ENCODE peak calls at places on chromosomes 1 and 21, in six cellular contexts. One of them, this sample, is unnamed.

GRCh38 chr1:5915587-5916571 is 76.3 kb downstream of the NPHP4 start:
- DNase-seq in mesothelial cell of epicardium: no peak
- DNase-seq in RWPE2: no peak
- DNase-seq in body of pancreas: no peak
- DNase-seq in HFFc6: peak
- DNase-seq in stomach: no peak
- DNase-seq in this sample: peak

GRCh38 chr1:62325696-62326095 is 6.5 kb upstream of the KANK4 start:
- DNase-seq in HFFc6: peak
- DNase-seq in RWPE2: no peak
- DNase-seq in body of pancreas: no peak
- DNase-seq in stomach: no peak
- DNase-seq in mesothelial cell of epicardium: no peak
- DNase-seq in this sample: no peak

GRCh38 chr1:175145899-175146298 is 46.7 kb downstream of the KIAA0040 start:
- DNase-seq in HFFc6: no peak
- DNase-seq in stomach: no peak
- DNase-seq in body of pancreas: no peak
- DNase-seq in RWPE2: no peak
- DNase-seq in mesothelial cell of epicardium: no peak
- DNase-seq in this sample: no peak

GRCh38 chr1:27398405-27399149 is 6.2 kb downstream of the GPR3 start:
- DNase-seq in RWPE2: no peak
- DNase-seq in mesothelial cell of epicardium: no peak
- DNase-seq in stomach: no peak
- DNase-seq in HFFc6: no peak
- DNase-seq in body of pancreas: no peak
- DNase-seq in this sample: no peak

GRCh38 chr1:205355054-205355453 is 1.7 kb downstream of the KLHDC8A start:
- DNase-seq in RWPE2: no peak
- DNase-seq in mesothelial cell of epicardium: no peak
- DNase-seq in stomach: peak
- DNase-seq in HFFc6: no peak
- DNase-seq in body of pancreas: peak
- DNase-seq in this sample: no peak

GRCh38 chr1:247358920-247359319 is 27.3 kb upstream of the ZNF496 start:
- DNase-seq in body of pancreas: no peak
- DNase-seq in HFFc6: no peak
- DNase-seq in RWPE2: no peak
- DNase-seq in stomach: no peak
- DNase-seq in mesothelial cell of epicardium: no peak
- DNase-seq in this sample: no peak

GRCh38 chr1:145872421-145872891 is 13.2 kb downstream of the ANKRD35 start:
- DNase-seq in mesothelial cell of epicardium: no peak
- DNase-seq in stomach: peak
- DNase-seq in HFFc6: no peak
- DNase-seq in body of pancreas: no peak
- DNase-seq in RWPE2: no peak
- DNase-seq in this sample: no peak

GRCh38 chr1:77051406-77051805 is 167.8 kb downstream of the PIGK start:
- DNase-seq in mesothelial cell of epicardium: no peak
- DNase-seq in HFFc6: no peak
- DNase-seq in body of pancreas: no peak
- DNase-seq in RWPE2: no peak
- DNase-seq in stomach: no peak
- DNase-seq in this sample: no peak

GRCh38 chr1:113396585-113396984 is 6.3 kb downstream of the MAGI3 start:
- DNase-seq in stomach: no peak
- DNase-seq in mesothelial cell of epicardium: no peak
- DNase-seq in body of pancreas: no peak
- DNase-seq in HFFc6: peak
- DNase-seq in RWPE2: no peak
- DNase-seq in this sample: no peak

GRCh38 chr1:87894041-87894440 is 565.4 kb downstream of the LMO4 start:
- DNase-seq in stomach: no peak
- DNase-seq in HFFc6: no peak
- DNase-seq in RWPE2: no peak
- DNase-seq in body of pancreas: no peak
- DNase-seq in mesothelial cell of epicardium: no peak
- DNase-seq in this sample: no peak

GRCh38 chr1:110610741-110611286 is 4.7 kb upstream of the KCNA2 start:
- DNase-seq in HFFc6: no peak
- DNase-seq in stomach: no peak
- DNase-seq in mesothelial cell of epicardium: no peak
- DNase-seq in RWPE2: peak
- DNase-seq in body of pancreas: no peak
- DNase-seq in this sample: no peak

GRCh38 chr1:225143001-225143400 is 213.5 kb downstream of the DNAH14 start:
- DNase-seq in body of pancreas: no peak
- DNase-seq in stomach: no peak
- DNase-seq in HFFc6: no peak
- DNase-seq in RWPE2: no peak
- DNase-seq in mesothelial cell of epicardium: no peak
- DNase-seq in this sample: no peak

GRCh38 chr1:94971491-94971924 is 44.6 kb upstream of the CNN3 start:
- DNase-seq in HFFc6: peak
- DNase-seq in stomach: no peak
- DNase-seq in RWPE2: no peak
- DNase-seq in mesothelial cell of epicardium: no peak
- DNase-seq in body of pancreas: no peak
- DNase-seq in this sample: no peak

GRCh38 chr1:228282329-228283042 is 74.6 kb downstream of the OBSCN start:
- DNase-seq in body of pancreas: no peak
- DNase-seq in stomach: peak
- DNase-seq in mesothelial cell of epicardium: peak
- DNase-seq in HFFc6: no peak
- DNase-seq in RWPE2: peak
- DNase-seq in this sample: no peak

GRCh38 chr21:46097826-46098286 is at the start of gene COL6A2:
- DNase-seq in body of pancreas: peak
- DNase-seq in RWPE2: peak
- DNase-seq in stomach: peak
- DNase-seq in HFFc6: no peak
- DNase-seq in mesothelial cell of epicardium: peak
- DNase-seq in this sample: peak

GRCh38 chr1:85936470-85936869 is 220.1 kb downstream of the COL24A1 start:
- DNase-seq in body of pancreas: no peak
- DNase-seq in mesothelial cell of epicardium: no peak
- DNase-seq in HFFc6: no peak
- DNase-seq in stomach: no peak
- DNase-seq in RWPE2: no peak
- DNase-seq in this sample: no peak

GRCh38 chr21:20661745-20662470 is 336.3 kb upstream of the NCAM2 start:
- DNase-seq in HFFc6: no peak
- DNase-seq in body of pancreas: no peak
- DNase-seq in stomach: no peak
- DNase-seq in RWPE2: no peak
- DNase-seq in mesothelial cell of epicardium: no peak
- DNase-seq in this sample: no peak

GRCh38 chr1:184283999-184284398 is 102.8 kb upstream of the C1orf21 start:
- DNase-seq in stomach: no peak
- DNase-seq in mesothelial cell of epicardium: no peak
- DNase-seq in body of pancreas: no peak
- DNase-seq in HFFc6: peak
- DNase-seq in RWPE2: no peak
- DNase-seq in this sample: no peak

GRCh38 chr1:211126622-211127021 is 7.3 kb downstream of the KCNH1 start:
- DNase-seq in mesothelial cell of epicardium: no peak
- DNase-seq in body of pancreas: no peak
- DNase-seq in HFFc6: peak
- DNase-seq in stomach: no peak
- DNase-seq in RWPE2: no peak
- DNase-seq in this sample: no peak

GRCh38 chr1:175481126-175482071 is 262.0 kb downstream of the TNR start:
- DNase-seq in HFFc6: no peak
- DNase-seq in RWPE2: no peak
- DNase-seq in mesothelial cell of epicardium: no peak
- DNase-seq in stomach: no peak
- DNase-seq in body of pancreas: no peak
- DNase-seq in this sample: no peak

GRCh38 chr21:43308101-43308500 is 118.8 kb downstream of the SIK1 start:
- DNase-seq in mesothelial cell of epicardium: no peak
- DNase-seq in HFFc6: no peak
- DNase-seq in stomach: no peak
- DNase-seq in RWPE2: peak
- DNase-seq in body of pancreas: no peak
- DNase-seq in this sample: no peak

GRCh38 chr1:31931241-31932225 is 6.6 kb downstream of the PTP4A2 start:
- DNase-seq in body of pancreas: no peak
- DNase-seq in HFFc6: peak
- DNase-seq in stomach: no peak
- DNase-seq in RWPE2: no peak
- DNase-seq in mesothelial cell of epicardium: no peak
- DNase-seq in this sample: no peak

DNA sequence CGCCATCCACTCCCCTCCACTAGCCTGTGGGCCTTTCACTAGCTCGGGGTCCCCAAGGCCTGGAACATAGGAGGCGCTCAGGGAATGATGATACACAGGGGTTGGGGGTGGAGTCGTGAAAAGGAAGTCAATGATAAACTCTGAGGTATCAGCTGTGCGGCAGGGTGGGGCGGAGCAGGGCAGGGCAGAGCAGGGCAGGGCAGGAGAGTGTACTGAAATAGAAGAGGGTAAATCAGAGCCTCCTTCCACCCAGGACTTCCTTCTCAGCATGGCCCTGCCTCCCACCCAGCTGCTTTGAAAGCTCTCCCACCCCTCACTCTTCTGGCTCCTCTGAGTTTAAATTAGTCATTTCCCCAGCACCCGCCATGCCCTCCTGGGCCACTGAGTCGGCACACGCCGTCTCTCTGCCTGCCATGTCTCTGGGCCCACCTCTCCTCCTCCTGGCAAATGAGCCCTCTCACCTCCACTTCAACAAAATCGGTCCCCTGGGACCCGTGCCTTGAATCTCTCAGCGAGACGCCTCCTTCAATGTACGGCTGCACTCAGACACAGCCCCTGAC is 16.9 kb downstream of the CAPZB start:
- DNase-seq in mesothelial cell of epicardium: no peak
- DNase-seq in stomach: peak
- DNase-seq in body of pancreas: no peak
- DNase-seq in HFFc6: no peak
- DNase-seq in RWPE2: peak
- DNase-seq in this sample: no peak
- TF ChIP-seq CTCF in mesothelial cell of epicardium: no peak
- TF ChIP-seq CTCF in stomach: no peak
- TF ChIP-seq CTCF in body of pancreas: no peak
- TF ChIP-seq CTCF in HFFc6: no peak
- TF ChIP-seq CTCF in RWPE2: no peak
- TF ChIP-seq CTCF in this sample: no peak

GRCh38 chr1:55006931-55007330 is 8.2 kb downstream of the BSND start:
- DNase-seq in body of pancreas: no peak
- DNase-seq in RWPE2: no peak
- DNase-seq in stomach: no peak
- DNase-seq in HFFc6: no peak
- DNase-seq in mesothelial cell of epicardium: no peak
- DNase-seq in this sample: no peak

GRCh38 chr1:55010194-55010886 is 11.6 kb downstream of the BSND start:
- DNase-seq in stomach: no peak
- DNase-seq in RWPE2: peak
- DNase-seq in body of pancreas: no peak
- DNase-seq in HFFc6: no peak
- DNase-seq in mesothelial cell of epicardium: no peak
- DNase-seq in this sample: no peak

GRCh38 chr1:55007626-55008025 is 8.9 kb downstream of the BSND start:
- DNase-seq in RWPE2: no peak
- DNase-seq in body of pancreas: no peak
- DNase-seq in stomach: no peak
- DNase-seq in HFFc6: peak
- DNase-seq in mesothelial cell of epicardium: no peak
- DNase-seq in this sample: no peak

GRCh38 chr1:55012661-55013060 is 13.9 kb downstream of the BSND start:
- DNase-seq in RWPE2: peak
- DNase-seq in stomach: no peak
- DNase-seq in mesothelial cell of epicardium: no peak
- DNase-seq in body of pancreas: no peak
- DNase-seq in HFFc6: no peak
- DNase-seq in this sample: no peak

GRCh38 chr1:55010887-55011217 is 12.1 kb downstream of the BSND start:
- DNase-seq in HFFc6: no peak
- DNase-seq in RWPE2: peak
- DNase-seq in body of pancreas: no peak
- DNase-seq in mesothelial cell of epicardium: no peak
- DNase-seq in stomach: no peak
- DNase-seq in this sample: no peak
- TF ChIP-seq CTCF in HFFc6: no peak
- TF ChIP-seq CTCF in RWPE2: no peak
- TF ChIP-seq CTCF in body of pancreas: no peak
- TF ChIP-seq CTCF in mesothelial cell of epicardium: no peak
- TF ChIP-seq CTCF in stomach: no peak
- TF ChIP-seq CTCF in this sample: no peak

DNA sequence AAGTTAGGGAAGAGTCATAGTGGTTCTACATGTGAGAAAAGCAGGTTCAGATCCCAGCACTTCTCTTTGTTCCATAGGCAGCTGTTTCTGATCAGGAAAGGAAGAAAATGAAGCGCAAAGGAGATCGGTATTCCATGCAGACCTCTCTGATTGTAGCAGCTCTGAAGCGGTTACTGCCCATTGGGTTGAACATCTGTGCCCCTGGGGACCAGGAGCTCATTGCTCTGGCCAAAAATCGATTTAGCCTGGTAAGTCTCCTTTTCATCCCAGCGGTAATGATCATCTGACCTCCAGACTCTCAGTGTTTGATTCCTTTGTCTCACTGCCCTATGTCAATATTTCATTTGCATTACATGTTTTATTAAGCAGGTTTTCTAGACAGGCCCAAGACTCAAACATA is 173.6 kb downstream of the ZP4 start:
- DNase-seq in stomach: no peak
- DNase-seq in RWPE2: no peak
- DNase-seq in body of pancreas: no peak
- DNase-seq in HFFc6: no peak
- DNase-seq in mesothelial cell of epicardium: no peak
- DNase-seq in this sample: no peak
- TF ChIP-seq CTCF in stomach: no peak
- TF ChIP-seq CTCF in RWPE2: no peak
- TF ChIP-seq CTCF in body of pancreas: no peak
- TF ChIP-seq CTCF in HFFc6: no peak
- TF ChIP-seq CTCF in mesothelial cell of epicardium: no peak
- TF ChIP-seq CTCF in this sample: no peak

GRCh38 chr1:222754386-222755139 is 17.6 kb downstream of the FAM177B start:
- DNase-seq in HFFc6: peak
- DNase-seq in mesothelial cell of epicardium: no peak
- DNase-seq in RWPE2: no peak
- DNase-seq in stomach: no peak
- DNase-seq in body of pancreas: no peak
- DNase-seq in this sample: no peak

GRCh38 chr1:222750651-222751050 is 13.6 kb downstream of the FAM177B start:
- DNase-seq in RWPE2: no peak
- DNase-seq in stomach: no peak
- DNase-seq in HFFc6: no peak
- DNase-seq in mesothelial cell of epicardium: no peak
- DNase-seq in body of pancreas: no peak
- DNase-seq in this sample: no peak

DNA sequence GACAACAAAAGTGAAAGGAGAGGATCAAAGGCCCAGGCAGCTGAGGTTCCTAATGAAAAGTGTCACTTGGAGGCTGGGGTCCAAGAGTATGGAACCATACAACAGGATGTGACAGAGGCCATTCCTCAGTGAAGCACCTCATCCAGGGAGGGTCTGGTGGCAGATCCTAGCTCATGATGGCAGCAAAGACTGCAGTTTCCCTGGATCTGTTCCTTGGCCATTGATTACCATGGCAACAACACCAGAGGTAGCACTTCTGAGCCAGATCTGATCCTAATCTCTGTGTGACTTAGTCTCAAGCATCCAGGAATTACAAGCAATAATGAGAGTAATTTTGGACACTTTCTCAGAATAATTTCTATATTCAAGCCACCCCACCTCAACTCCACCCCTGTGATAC is 12.9 kb downstream of the FAM177B start:
- DNase-seq in body of pancreas: no peak
- DNase-seq in HFFc6: peak
- DNase-seq in mesothelial cell of epicardium: no peak
- DNase-seq in stomach: no peak
- DNase-seq in RWPE2: no peak
- DNase-seq in this sample: no peak
- TF ChIP-seq CTCF in body of pancreas: no peak
- TF ChIP-seq CTCF in HFFc6: no peak
- TF ChIP-seq CTCF in mesothelial cell of epicardium: no peak
- TF ChIP-seq CTCF in stomach: no peak
- TF ChIP-seq CTCF in RWPE2: no peak
- TF ChIP-seq CTCF in this sample: no peak

This sample was measured in neural crest cell.